ENCODE peak calls at places on chromosomes 7 and 10, in eight cellular contexts. One of them, this sample, is unnamed.

GRCh38 chr10:119199231-119199992 is 8.0 kb upstream of the GRK5 start:
- DNase-seq in CD8-positive, alpha-beta memory T cell: no peak
- DNase-seq in stimulated activated CD8-positive, alpha-beta memory T cell treated with anti-CD3 and anti-CD28 coated beads, Interleukin-4, amount 100 ng/mL, for 4 hours: no peak
- DNase-seq in sciatic nerve: peak; percentile 70
- DNase-seq in uterus: peak; percentile 63
- DNase-seq in anterior cingulate cortex: peak; percentile 71
- DNase-seq in NCI-H1092 treated with DMSO at 0.1 percent for 48 hours: peak; percentile 43
- DNase-seq in GM12865: peak; percentile 80
- DNase-seq in this sample: peak; percentile 85

GRCh38 chr10:116777006-116777405 is 34.6 kb upstream of the HSPA12A start:
- DNase-seq in CD8-positive, alpha-beta memory T cell: no peak
- DNase-seq in stimulated activated CD8-positive, alpha-beta memory T cell treated with anti-CD3 and anti-CD28 coated beads, Interleukin-4, amount 100 ng/mL, for 4 hours: no peak
- DNase-seq in sciatic nerve: peak; percentile 40
- DNase-seq in uterus: no peak
- DNase-seq in anterior cingulate cortex: no peak
- DNase-seq in NCI-H1092 treated with DMSO at 0.1 percent for 48 hours: no peak
- DNase-seq in GM12865: no peak
- DNase-seq in this sample: no peak

GRCh38 chr10:52479567-52479966 is 165.5 kb downstream of the DKK1 start:
- DNase-seq in CD8-positive, alpha-beta memory T cell: no peak
- DNase-seq in stimulated activated CD8-positive, alpha-beta memory T cell treated with anti-CD3 and anti-CD28 coated beads, Interleukin-4, amount 100 ng/mL, for 4 hours: no peak
- DNase-seq in sciatic nerve: no peak
- DNase-seq in uterus: no peak
- DNase-seq in anterior cingulate cortex: no peak
- DNase-seq in NCI-H1092 treated with DMSO at 0.1 percent for 48 hours: no peak
- DNase-seq in GM12865: no peak
- DNase-seq in this sample: no peak

GRCh38 chr7:144454256-144455039 is 51.0 kb upstream of the NOBOX start:
- DNase-seq in CD8-positive, alpha-beta memory T cell: no peak
- DNase-seq in stimulated activated CD8-positive, alpha-beta memory T cell treated with anti-CD3 and anti-CD28 coated beads, Interleukin-4, amount 100 ng/mL, for 4 hours: no peak
- DNase-seq in sciatic nerve: no peak
- DNase-seq in uterus: no peak
- DNase-seq in anterior cingulate cortex: no peak
- DNase-seq in NCI-H1092 treated with DMSO at 0.1 percent for 48 hours: no peak
- DNase-seq in GM12865: no peak
- DNase-seq in this sample: no peak

GRCh38 chr10:48535416-48536225 is 69.3 kb downstream of the ARHGAP22 start:
- DNase-seq in CD8-positive, alpha-beta memory T cell: no peak
- DNase-seq in stimulated activated CD8-positive, alpha-beta memory T cell treated with anti-CD3 and anti-CD28 coated beads, Interleukin-4, amount 100 ng/mL, for 4 hours: no peak
- DNase-seq in sciatic nerve: peak; percentile 50
- DNase-seq in uterus: no peak
- DNase-seq in anterior cingulate cortex: no peak
- DNase-seq in NCI-H1092 treated with DMSO at 0.1 percent for 48 hours: no peak
- DNase-seq in GM12865: no peak
- DNase-seq in this sample: no peak

GRCh38 chr7:149070372-149071140 is 20.0 kb downstream of the ZNF786 start:
- DNase-seq in CD8-positive, alpha-beta memory T cell: no peak
- DNase-seq in stimulated activated CD8-positive, alpha-beta memory T cell treated with anti-CD3 and anti-CD28 coated beads, Interleukin-4, amount 100 ng/mL, for 4 hours: no peak
- DNase-seq in sciatic nerve: no peak
- DNase-seq in uterus: no peak
- DNase-seq in anterior cingulate cortex: no peak
- DNase-seq in NCI-H1092 treated with DMSO at 0.1 percent for 48 hours: no peak
- DNase-seq in GM12865: peak; percentile 9
- DNase-seq in this sample: no peak

GRCh38 chr10:88386878-88387773 is 196.0 kb downstream of the RNLS start:
- DNase-seq in CD8-positive, alpha-beta memory T cell: no peak
- DNase-seq in stimulated activated CD8-positive, alpha-beta memory T cell treated with anti-CD3 and anti-CD28 coated beads, Interleukin-4, amount 100 ng/mL, for 4 hours: no peak
- DNase-seq in sciatic nerve: no peak
- DNase-seq in uterus: peak; percentile 21
- DNase-seq in anterior cingulate cortex: peak; percentile 38
- DNase-seq in NCI-H1092 treated with DMSO at 0.1 percent for 48 hours: no peak
- DNase-seq in GM12865: peak; percentile 87
- DNase-seq in this sample: peak; percentile 45

GRCh38 chr10:22682237-22683192 is 31.9 kb downstream of the PIP4K2A start:
- DNase-seq in CD8-positive, alpha-beta memory T cell: peak; percentile 47
- DNase-seq in stimulated activated CD8-positive, alpha-beta memory T cell treated with anti-CD3 and anti-CD28 coated beads, Interleukin-4, amount 100 ng/mL, for 4 hours: peak; percentile 40
- DNase-seq in sciatic nerve: no peak
- DNase-seq in uterus: no peak
- DNase-seq in anterior cingulate cortex: no peak
- DNase-seq in NCI-H1092 treated with DMSO at 0.1 percent for 48 hours: no peak
- DNase-seq in GM12865: peak; percentile 73
- DNase-seq in this sample: peak; percentile 12

GRCh38 chr7:75875113-75876080 is 3.4 kb upstream of the RHBDD2 start:
- DNase-seq in CD8-positive, alpha-beta memory T cell: no peak
- DNase-seq in stimulated activated CD8-positive, alpha-beta memory T cell treated with anti-CD3 and anti-CD28 coated beads, Interleukin-4, amount 100 ng/mL, for 4 hours: no peak
- DNase-seq in sciatic nerve: no peak
- DNase-seq in uterus: no peak
- DNase-seq in anterior cingulate cortex: no peak
- DNase-seq in NCI-H1092 treated with DMSO at 0.1 percent for 48 hours: no peak
- DNase-seq in GM12865: no peak
- DNase-seq in this sample: no peak

GRCh38 chr10:35328404-35329037 is 7.8 kb upstream of the CCNY start:
- DNase-seq in CD8-positive, alpha-beta memory T cell: no peak
- DNase-seq in stimulated activated CD8-positive, alpha-beta memory T cell treated with anti-CD3 and anti-CD28 coated beads, Interleukin-4, amount 100 ng/mL, for 4 hours: no peak
- DNase-seq in sciatic nerve: no peak
- DNase-seq in uterus: no peak
- DNase-seq in anterior cingulate cortex: no peak
- DNase-seq in NCI-H1092 treated with DMSO at 0.1 percent for 48 hours: no peak
- DNase-seq in GM12865: no peak
- DNase-seq in this sample: peak; percentile 53

GRCh38 chr7:142478479-142479220 is 220.8 kb upstream of the PRSS58 start:
- DNase-seq in CD8-positive, alpha-beta memory T cell: no peak
- DNase-seq in stimulated activated CD8-positive, alpha-beta memory T cell treated with anti-CD3 and anti-CD28 coated beads, Interleukin-4, amount 100 ng/mL, for 4 hours: no peak
- DNase-seq in sciatic nerve: no peak
- DNase-seq in uterus: no peak
- DNase-seq in anterior cingulate cortex: no peak
- DNase-seq in NCI-H1092 treated with DMSO at 0.1 percent for 48 hours: no peak
- DNase-seq in GM12865: peak; percentile 50
- DNase-seq in this sample: peak; percentile 38

GRCh38 chr10:110209926-110210662 is 2.7 kb downstream of the MXI1 start:
- DNase-seq in CD8-positive, alpha-beta memory T cell: peak; percentile 51
- DNase-seq in stimulated activated CD8-positive, alpha-beta memory T cell treated with anti-CD3 and anti-CD28 coated beads, Interleukin-4, amount 100 ng/mL, for 4 hours: no peak
- DNase-seq in sciatic nerve: peak; percentile 79
- DNase-seq in uterus: peak; percentile 61
- DNase-seq in anterior cingulate cortex: peak; percentile 74
- DNase-seq in NCI-H1092 treated with DMSO at 0.1 percent for 48 hours: no peak
- DNase-seq in GM12865: peak; percentile 28
- DNase-seq in this sample: peak; percentile 17

GRCh38 chr10:101290415-101290814 is 61.2 kb upstream of the LBX1 start:
- DNase-seq in CD8-positive, alpha-beta memory T cell: no peak
- DNase-seq in stimulated activated CD8-positive, alpha-beta memory T cell treated with anti-CD3 and anti-CD28 coated beads, Interleukin-4, amount 100 ng/mL, for 4 hours: no peak
- DNase-seq in sciatic nerve: no peak
- DNase-seq in uterus: no peak
- DNase-seq in anterior cingulate cortex: no peak
- DNase-seq in NCI-H1092 treated with DMSO at 0.1 percent for 48 hours: no peak
- DNase-seq in GM12865: no peak
- DNase-seq in this sample: no peak

GRCh38 chr7:2804227-2804763 is 39.8 kb downstream of the GNA12 start:
- DNase-seq in CD8-positive, alpha-beta memory T cell: no peak
- DNase-seq in stimulated activated CD8-positive, alpha-beta memory T cell treated with anti-CD3 and anti-CD28 coated beads, Interleukin-4, amount 100 ng/mL, for 4 hours: no peak
- DNase-seq in sciatic nerve: no peak
- DNase-seq in uterus: no peak
- DNase-seq in anterior cingulate cortex: no peak
- DNase-seq in NCI-H1092 treated with DMSO at 0.1 percent for 48 hours: no peak
- DNase-seq in GM12865: no peak
- DNase-seq in this sample: no peak

GRCh38 chr7:73599151-73599882 is 20.9 kb upstream of the TBL2 start:
- DNase-seq in CD8-positive, alpha-beta memory T cell: no peak
- DNase-seq in stimulated activated CD8-positive, alpha-beta memory T cell treated with anti-CD3 and anti-CD28 coated beads, Interleukin-4, amount 100 ng/mL, for 4 hours: no peak
- DNase-seq in sciatic nerve: no peak
- DNase-seq in uterus: no peak
- DNase-seq in anterior cingulate cortex: no peak
- DNase-seq in NCI-H1092 treated with DMSO at 0.1 percent for 48 hours: no peak
- DNase-seq in GM12865: no peak
- DNase-seq in this sample: no peak

GRCh38 chr10:63297941-63298340 is 164.8 kb downstream of the NRBF2 start:
- DNase-seq in CD8-positive, alpha-beta memory T cell: no peak
- DNase-seq in stimulated activated CD8-positive, alpha-beta memory T cell treated with anti-CD3 and anti-CD28 coated beads, Interleukin-4, amount 100 ng/mL, for 4 hours: no peak
- DNase-seq in sciatic nerve: no peak
- DNase-seq in uterus: no peak
- DNase-seq in anterior cingulate cortex: no peak
- DNase-seq in NCI-H1092 treated with DMSO at 0.1 percent for 48 hours: no peak
- DNase-seq in GM12865: no peak
- DNase-seq in this sample: no peak

GRCh38 chr7:81908220-81908619 is 138.4 kb upstream of the HGF start:
- DNase-seq in CD8-positive, alpha-beta memory T cell: no peak
- DNase-seq in stimulated activated CD8-positive, alpha-beta memory T cell treated with anti-CD3 and anti-CD28 coated beads, Interleukin-4, amount 100 ng/mL, for 4 hours: no peak
- DNase-seq in sciatic nerve: no peak
- DNase-seq in uterus: no peak
- DNase-seq in anterior cingulate cortex: no peak
- DNase-seq in NCI-H1092 treated with DMSO at 0.1 percent for 48 hours: no peak
- DNase-seq in GM12865: no peak
- DNase-seq in this sample: no peak

GRCh38 chr7:93016085-93016471 is 101.7 kb downstream of the SAMD9 start:
- DNase-seq in CD8-positive, alpha-beta memory T cell: no peak
- DNase-seq in stimulated activated CD8-positive, alpha-beta memory T cell treated with anti-CD3 and anti-CD28 coated beads, Interleukin-4, amount 100 ng/mL, for 4 hours: no peak
- DNase-seq in sciatic nerve: no peak
- DNase-seq in uterus: no peak
- DNase-seq in anterior cingulate cortex: no peak
- DNase-seq in NCI-H1092 treated with DMSO at 0.1 percent for 48 hours: no peak
- DNase-seq in GM12865: no peak
- DNase-seq in this sample: peak; percentile 45

GRCh38 chr7:93461350-93461749 is 113.2 kb downstream of the CALCR start:
- DNase-seq in CD8-positive, alpha-beta memory T cell: no peak
- DNase-seq in stimulated activated CD8-positive, alpha-beta memory T cell treated with anti-CD3 and anti-CD28 coated beads, Interleukin-4, amount 100 ng/mL, for 4 hours: no peak
- DNase-seq in sciatic nerve: no peak
- DNase-seq in uterus: no peak
- DNase-seq in anterior cingulate cortex: no peak
- DNase-seq in NCI-H1092 treated with DMSO at 0.1 percent for 48 hours: peak; percentile 17
- DNase-seq in GM12865: no peak
- DNase-seq in this sample: no peak

GRCh38 chr7:48078470-48078869 is 10.6 kb upstream of the UPP1 start:
- DNase-seq in CD8-positive, alpha-beta memory T cell: no peak
- DNase-seq in stimulated activated CD8-positive, alpha-beta memory T cell treated with anti-CD3 and anti-CD28 coated beads, Interleukin-4, amount 100 ng/mL, for 4 hours: no peak
- DNase-seq in sciatic nerve: no peak
- DNase-seq in uterus: no peak
- DNase-seq in anterior cingulate cortex: no peak
- DNase-seq in NCI-H1092 treated with DMSO at 0.1 percent for 48 hours: no peak
- DNase-seq in GM12865: no peak
- DNase-seq in this sample: no peak

GRCh38 chr7:128931965-128932861 is 5.5 kb upstream of the IRF5 start:
- DNase-seq in CD8-positive, alpha-beta memory T cell: no peak
- DNase-seq in stimulated activated CD8-positive, alpha-beta memory T cell treated with anti-CD3 and anti-CD28 coated beads, Interleukin-4, amount 100 ng/mL, for 4 hours: no peak
- DNase-seq in sciatic nerve: peak; percentile 51
- DNase-seq in uterus: no peak
- DNase-seq in anterior cingulate cortex: no peak
- DNase-seq in NCI-H1092 treated with DMSO at 0.1 percent for 48 hours: no peak
- DNase-seq in GM12865: no peak
- DNase-seq in this sample: no peak